ENCODE peak calls at places on chromosomes 5 and 9, in four cellular contexts. K is HepG2, A is Peyer's patch, X is heart left ventricle. J is an unnamed sample.

GRCh38 chr5:17218353-17219005 is 1.0 kb downstream of the BASP1 start:
- DNase-seq in K (no peak), A (peak; percentile 52), X (no peak), J (no peak)

GRCh38 chr9:4297151-4297794 is 2.6 kb downstream of the GLIS3 start:
- DNase-seq in K (peak; percentile 57), A (peak; percentile 71), X (peak; percentile 79), J (peak; percentile 68)

GRCh38 chr5:166768536-166768935 is 1522.9 kb upstream of the WWC1 start:
- DNase-seq in K (no peak), A (no peak), X (no peak), J (no peak)

GRCh38 chr9:95773061-95773433 is 102.4 kb upstream of the ERCC6L2 start:
- DNase-seq in K (no peak), A (no peak), X (no peak), J (no peak)

GRCh38 chr9:10331157-10331556 is 281.6 kb downstream of the PTPRD start:
- DNase-seq in K (no peak), A (no peak), X (no peak), J (no peak)

GRCh38 chr9:16262467-16263261 is 607.8 kb downstream of the BNC2 start:
- DNase-seq in K (no peak), A (no peak), X (no peak), J (no peak)

GRCh38 chr9:131324736-131325679 is 35.5 kb downstream of the PLPP7 start:
- DNase-seq in K (no peak), A (no peak), X (peak; percentile 37), J (no peak)

GRCh38 chr5:109273594-109273993 is 136.2 kb downstream of the PJA2 start:
- DNase-seq in K (no peak), A (no peak), X (no peak), J (no peak)

GRCh38 chr9:95138474-95138873 is 179.0 kb downstream of the FANCC start:
- DNase-seq in K (no peak), A (no peak), X (no peak), J (peak; percentile 38)

GRCh38 chr5:141186897-141187512 is at the start of gene PCDHB9:
- DNase-seq in K (peak; percentile 17), A (no peak), X (no peak), J (no peak)

GRCh38 chr5:37249820-37250175 is 622 bp upstream of the CPLANE1 start:
- DNase-seq in K (no peak), A (no peak), X (no peak), J (no peak)

GRCh38 chr5:153799466-153799865 is 239.2 kb downstream of the FAM114A2 start:
- DNase-seq in K (no peak), A (no peak), X (no peak), J (no peak)

GRCh38 chr5:17221843-17222614 is 4.6 kb downstream of the BASP1 start:
- DNase-seq in K (no peak), A (no peak), X (no peak), J (no peak)

GRCh38 chr5:108924457-108924961 is 176.8 kb downstream of the FER start:
- DNase-seq in K (peak; percentile 65), A (no peak), X (no peak), J (no peak)

GRCh38 chr9:105976257-105976656 is 281.9 kb downstream of the TMEM38B start:
- DNase-seq in K (no peak), A (no peak), X (no peak), J (no peak)

GRCh38 chr9:37002036-37002412 is 32.0 kb downstream of the PAX5 start:
- DNase-seq in K (no peak), A (no peak), X (no peak), J (no peak)

GRCh38 chr9:37002413-37003217 is 31.5 kb downstream of the PAX5 start:
- DNase-seq in K (no peak), A (no peak), X (no peak), J (no peak)

GRCh38 chr9:36997414-36997813 is 36.7 kb downstream of the PAX5 start:
- DNase-seq in K (no peak), A (no peak), X (no peak), J (no peak)

GRCh38 chr9:37001461-37001860 is 32.6 kb downstream of the PAX5 start:
- DNase-seq in K (no peak), A (no peak), X (no peak), J (no peak)

DNA sequence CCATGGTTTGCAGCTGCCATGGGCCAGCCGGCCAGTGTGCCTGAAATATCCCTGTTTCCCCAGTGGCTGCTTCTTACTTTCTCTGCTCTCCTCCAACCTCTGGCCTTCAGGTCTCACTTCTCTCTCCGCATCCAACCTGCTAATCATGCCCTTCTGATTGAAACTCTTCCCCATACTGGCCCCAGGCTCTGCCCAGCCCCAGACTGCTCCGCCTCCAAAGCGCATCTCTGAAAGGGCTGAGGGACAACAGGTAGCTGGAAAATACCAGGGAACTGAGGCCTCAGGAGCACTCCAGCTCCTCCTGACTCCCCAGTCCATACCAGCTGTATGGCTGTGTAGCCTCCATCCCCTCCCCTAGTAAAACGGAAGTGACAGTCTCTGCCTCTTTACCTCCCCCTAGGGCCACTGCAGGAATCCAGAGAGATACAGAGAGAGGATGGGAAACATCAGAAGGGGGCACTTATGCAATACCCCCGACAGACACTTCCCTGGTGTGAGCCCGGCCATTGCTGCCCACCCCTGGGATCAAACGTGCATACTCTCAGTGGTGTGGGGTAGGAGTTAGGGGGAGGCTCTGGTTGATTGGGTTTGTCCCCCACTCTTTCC is 34.2 kb downstream of the PAX5 start:
- DNase-seq in K (no peak), A (no peak), X (no peak), J (no peak)
- H3K4me1 ChIP-seq in K (peaks cover 5% of the 10 kb centered on the region), A (no peaks in the 10 kb centered on the region), X (no peaks in the 10 kb centered on the region), J (no peaks in the 10 kb centered on the region)

GRCh38 chr9:126117158-126117425 is 209.5 kb upstream of the MVB12B start:
- DNase-seq in K (no peak), A (no peak), X (no peak), J (no peak)

GRCh38 chr9:126119731-126120130 is 206.9 kb upstream of the MVB12B start:
- DNase-seq in K (no peak), A (no peak), X (no peak), J (no peak)

GRCh38 chr9:126116351-126117157 is 210.1 kb upstream of the MVB12B start:
- DNase-seq in K (no peak), A (no peak), X (no peak), J (no peak)

GRCh38 chr9:126114850-126115460 is 211.7 kb upstream of the MVB12B start:
- DNase-seq in K (no peak), A (no peak), X (no peak), J (no peak)

DNA sequence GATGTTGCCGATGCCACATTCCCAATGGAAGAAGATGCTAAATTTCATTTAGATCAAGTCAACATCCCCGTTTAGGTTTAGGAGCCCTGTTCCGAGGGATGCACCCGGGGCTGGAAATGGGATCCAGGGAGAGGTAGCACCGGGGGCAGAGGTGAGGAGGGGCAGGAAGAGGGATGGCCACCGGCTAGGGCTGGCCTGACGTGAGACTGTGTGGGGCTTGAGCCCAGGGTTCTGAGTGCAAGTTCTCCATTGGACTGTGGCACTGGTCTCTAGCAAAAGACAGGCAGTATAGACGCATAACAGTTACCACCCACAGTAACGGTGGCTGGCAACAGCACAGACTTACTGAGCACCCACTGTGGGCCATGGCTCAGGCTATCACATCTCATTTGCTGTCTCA is 209.0 kb upstream of the MVB12B start:
- DNase-seq in K (no peak), A (no peak), X (no peak), J (no peak)
- H3K4me3 ChIP-seq in K (no peak overlapping the region), A (no peak overlapping the region), X (no peak overlapping the region), J (no peak overlapping the region)

GRCh38 chr5:10580531-10581423 is 16.9 kb downstream of the ANKRD33B start:
- DNase-seq in K (no peak), A (no peak), X (no peak), J (no peak)

GRCh38 chr5:10581867-10582511 is 18.1 kb downstream of the ANKRD33B start:
- DNase-seq in K (no peak), A (no peak), X (no peak), J (no peak)

GRCh38 chr5:10579537-10580521 is 16.0 kb downstream of the ANKRD33B start:
- DNase-seq in K (no peak), A (no peak), X (no peak), J (no peak)

GRCh38 chr5:10582512-10582897 is 18.6 kb downstream of the ANKRD33B start:
- DNase-seq in K (no peak), A (no peak), X (no peak), J (no peak)

GRCh38 chr5:10581424-10581748 is 17.5 kb downstream of the ANKRD33B start:
- DNase-seq in K (no peak), A (no peak), X (no peak), J (no peak)
- H3K4me1 ChIP-seq in K (no peaks in the 10 kb centered on the region), A (peaks cover 11% of the 10 kb centered on the region), X (peaks cover 16% of the 10 kb centered on the region), J (peaks cover 45% of the 10 kb centered on the region)

GRCh38 chr5:159095218-159095617 is 4.5 kb downstream of the EBF1 start:
- DNase-seq in K (no peak), A (no peak), X (no peak), J (no peak)
- H3K4me3 ChIP-seq in K (no peak overlapping the region), A (no peak overlapping the region), X (peak overlapping the region; percentile 87), J (peak overlapping the region; percentile 47)

GRCh38 chr5:134072471-134073220 is 41.8 kb upstream of the TCF7 start:
- DNase-seq in K (no peak), A (no peak), X (no peak), J (no peak)

GRCh38 chr5:134071850-134072207 is 42.7 kb upstream of the TCF7 start:
- DNase-seq in K (no peak), A (no peak), X (no peak), J (no peak)

GRCh38 chr5:134070979-134071849 is 43.3 kb upstream of the TCF7 start:
- DNase-seq in K (peak; percentile 72), A (no peak), X (no peak), J (no peak)

GRCh38 chr5:134070648-134070978 is 43.9 kb upstream of the TCF7 start:
- DNase-seq in K (no peak), A (no peak), X (no peak), J (no peak)

DNA sequence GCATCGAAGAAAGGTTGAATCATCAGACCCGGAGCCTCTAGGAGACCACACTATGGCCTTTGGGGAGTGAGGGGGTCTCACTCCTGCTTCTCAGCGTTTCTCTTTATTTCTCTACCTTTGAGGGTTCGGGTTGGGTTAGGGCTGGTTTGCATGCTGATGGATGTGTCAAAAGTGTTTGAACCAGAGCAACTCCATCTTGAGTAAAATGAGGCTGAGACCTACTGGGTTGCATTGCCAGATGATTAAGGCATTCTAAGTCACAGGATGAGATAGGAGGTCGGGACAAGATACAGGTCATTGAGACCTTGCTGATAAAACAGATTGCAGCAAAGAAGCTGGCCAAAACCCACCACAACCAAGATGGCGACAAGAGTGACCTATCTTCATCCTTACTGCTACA is 44.9 kb upstream of the TCF7 start:
- DNase-seq in K (no peak), A (no peak), X (no peak), J (no peak)
- H3K4me1 ChIP-seq in K (peaks cover 47% of the 10 kb centered on the region), A (peaks cover 11% of the 10 kb centered on the region), X (no peaks in the 10 kb centered on the region), J (peaks cover 7% of the 10 kb centered on the region)